ENCODE peak calls at places on chromosomes 13 and 19, in four cellular contexts. B is K562, T is HepG2, W is GM12878. J is an unnamed sample.

GRCh38 chr13:111482806-111483620 is 162.6 kb downstream of the TEX29 start:
- DNase-seq in B (no peak), T (no peak), W (no peak), J (no peak)

GRCh38 chr19:32357720-32358119 is 12.3 kb downstream of the ZNF507 start:
- DNase-seq in B (peak), T (no peak), W (no peak), J (no peak)

GRCh38 chr19:14525729-14526128 is 3.7 kb upstream of the TECR start:
- DNase-seq in B (no peak), T (no peak), W (no peak), J (no peak)

GRCh38 chr19:16893686-16893990 is 4.8 kb downstream of the F2RL3 start:
- DNase-seq in B (no peak), T (no peak), W (no peak), J (no peak)

GRCh38 chr13:110517505-110518149 is 43.9 kb downstream of the RAB20 start:
- DNase-seq in B (no peak), T (no peak), W (no peak), J (no peak)

GRCh38 chr13:63774133-63774532 is 2358.5 kb upstream of the PCDH20 start:
- DNase-seq in B (no peak), T (no peak), W (no peak), J (no peak)

GRCh38 chr19:11381535-11382369 is 2.4 kb downstream of the EPOR start:
- DNase-seq in B (no peak), T (no peak), W (peak), J (peak)

GRCh38 chr19:13417054-13417453 is 89.2 kb downstream of the CACNA1A start:
- DNase-seq in B (no peak), T (peak), W (peak), J (no peak)

GRCh38 chr19:5907216-5907615 is 2.5 kb downstream of the VMAC start:
- DNase-seq in B (no peak), T (no peak), W (no peak), J (no peak)

GRCh38 chr13:94860981-94861407 is 148.6 kb upstream of the SOX21 start:
- DNase-seq in B (no peak), T (no peak), W (no peak), J (no peak)

GRCh38 chr13:93778548-93778947 is 551.9 kb downstream of the GPC6 start:
- DNase-seq in B (no peak), T (no peak), W (no peak), J (no peak)

GRCh38 chr13:25874907-25875306 is 176.9 kb downstream of the SHISA2 start:
- DNase-seq in B (no peak), T (no peak), W (no peak), J (no peak)

GRCh38 chr19:36163813-36164212 is 11.6 kb upstream of the COX7A1 start:
- DNase-seq in B (no peak), T (no peak), W (no peak), J (no peak)

GRCh38 chr13:40101708-40102359 is 446.4 kb downstream of the COG6 start:
- DNase-seq in B (no peak), T (no peak), W (peak), J (no peak)

GRCh38 chr19:18605196-18605545 is 1.4 kb downstream of the CRLF1 start:
- DNase-seq in B (no peak), T (no peak), W (no peak), J (no peak)

GRCh38 chr19:36009220-36009619 is 607 bp upstream of the SYNE4 start:
- DNase-seq in B (no peak), T (no peak), W (no peak), J (no peak)

GRCh38 chr13:27283906-27284523 is 13.4 kb downstream of the RASL11A start:
- DNase-seq in B (no peak), T (no peak), W (no peak), J (no peak)

GRCh38 chr13:106416645-106417044 is 118.8 kb downstream of the EFNB2 start:
- DNase-seq in B (peak), T (no peak), W (no peak), J (no peak)

GRCh38 chr13:27298849-27299248 is 28.2 kb downstream of the RASL11A start:
- DNase-seq in B (no peak), T (no peak), W (no peak), J (no peak)

GRCh38 chr13:21344662-21345176 is 114.4 kb downstream of the ZDHHC20 start:
- DNase-seq in B (no peak), T (no peak), W (no peak), J (no peak)
- TF ChIP-seq FOXM1 in B (no peak), T (no peak), W (no peak), J (no peak)

GRCh38 chr19:53903055-53903680 is 5.9 kb upstream of the CACNG7 start:
- DNase-seq in B (peak), T (peak), W (no peak), J (no peak)
- TF ChIP-seq FOXK2 in B (no peak), T (no peak), W (no peak), J (no peak)

GRCh38 chr19:55696301-55697068 is 21.5 kb downstream of the EPN1 start:
- DNase-seq in B (no peak), T (no peak), W (no peak), J (no peak)

GRCh38 chr19:55695511-55696290 is 20.7 kb downstream of the EPN1 start:
- DNase-seq in B (no peak), T (no peak), W (no peak), J (no peak)

GRCh38 chr19:55697698-55698097 is 22.7 kb downstream of the EPN1 start:
- DNase-seq in B (no peak), T (no peak), W (no peak), J (no peak)

GRCh38 chr19:55698256-55698655 is 23.2 kb downstream of the EPN1 start:
- DNase-seq in B (no peak), T (no peak), W (no peak), J (no peak)

DNA sequence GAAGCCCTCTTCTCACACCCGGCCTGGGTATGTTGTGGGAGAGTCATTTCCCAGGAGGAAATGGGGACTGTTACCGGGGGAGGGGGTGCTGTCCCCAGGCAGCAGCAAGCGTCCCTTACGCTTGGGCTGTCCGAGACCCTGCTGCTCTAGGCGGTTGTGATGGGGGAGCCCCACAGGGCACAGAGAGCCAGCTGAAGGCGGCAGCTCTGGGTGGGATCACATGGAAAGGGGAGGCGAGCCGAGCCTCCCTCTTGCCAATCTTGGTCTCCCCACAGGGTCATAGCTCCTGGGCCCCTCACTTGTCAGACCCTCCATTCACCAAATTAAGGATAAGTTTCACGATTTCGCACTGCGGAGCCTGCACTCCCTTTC is 22.0 kb downstream of the EPN1 start:
- DNase-seq in B (no peak), T (no peak), W (no peak), J (no peak)
- TF ChIP-seq BHLHE40 in B (no peak), T (no peak), W (no peak), J (no peak)

GRCh38 chr19:860481-861098 is 1.1 kb downstream of the CFD start:
- DNase-seq in B (peak), T (peak), W (no peak), J (peak)
- TF ChIP-seq FOXM1 in B (no peak), T (no peak), W (no peak), J (no peak)

J was measured in HEK293T.